ENCODE peak calls at places on chromosomes 1 and 21, in six cellular contexts. One of them, this sample, is unnamed.

GRCh38 chr1:53183277-53183990 is 13.2 kb upstream of the CPT2 start:
- DNase-seq in PC-3: no peak
- DNase-seq in neural progenitor cell: no peak
- DNase-seq in hepatocyte: peak
- DNase-seq in SK-N-SH: no peak
- DNase-seq in HCT116: no peak
- DNase-seq in this sample: no peak

GRCh38 chr1:21636029-21636428 is 33.1 kb downstream of the RAP1GAP start:
- DNase-seq in hepatocyte: no peak
- DNase-seq in PC-3: no peak
- DNase-seq in SK-N-SH: no peak
- DNase-seq in HCT116: no peak
- DNase-seq in neural progenitor cell: no peak
- DNase-seq in this sample: no peak

GRCh38 chr1:66731462-66731861 is 20.8 kb upstream of the DYNLT5 start:
- DNase-seq in PC-3: peak
- DNase-seq in HCT116: no peak
- DNase-seq in SK-N-SH: no peak
- DNase-seq in neural progenitor cell: no peak
- DNase-seq in hepatocyte: no peak
- DNase-seq in this sample: no peak

GRCh38 chr1:94061513-94062443 is 59.2 kb downstream of the ABCA4 start:
- DNase-seq in neural progenitor cell: peak
- DNase-seq in SK-N-SH: peak
- DNase-seq in HCT116: peak
- DNase-seq in PC-3: peak
- DNase-seq in hepatocyte: peak
- DNase-seq in this sample: peak

GRCh38 chr1:168628807-168629206 is 52.4 kb downstream of the XCL1 start:
- DNase-seq in HCT116: peak
- DNase-seq in PC-3: peak
- DNase-seq in SK-N-SH: no peak
- DNase-seq in neural progenitor cell: no peak
- DNase-seq in hepatocyte: no peak
- DNase-seq in this sample: no peak

GRCh38 chr1:2168535-2168934 is 26.0 kb downstream of the FAAP20 start:
- DNase-seq in neural progenitor cell: no peak
- DNase-seq in hepatocyte: no peak
- DNase-seq in SK-N-SH: no peak
- DNase-seq in HCT116: no peak
- DNase-seq in PC-3: no peak
- DNase-seq in this sample: no peak

GRCh38 chr1:157969693-157970485 is 23.6 kb upstream of the KIRREL1 start:
- DNase-seq in PC-3: peak
- DNase-seq in HCT116: peak
- DNase-seq in SK-N-SH: peak
- DNase-seq in hepatocyte: peak
- DNase-seq in neural progenitor cell: peak
- DNase-seq in this sample: peak

GRCh38 chr1:231390071-231390470 is 32.0 kb downstream of the EGLN1 start:
- DNase-seq in hepatocyte: no peak
- DNase-seq in HCT116: no peak
- DNase-seq in PC-3: peak
- DNase-seq in SK-N-SH: no peak
- DNase-seq in neural progenitor cell: no peak
- DNase-seq in this sample: no peak

GRCh38 chr1:245961137-245961540 is 545.9 kb downstream of the SMYD3 start:
- DNase-seq in SK-N-SH: no peak
- DNase-seq in hepatocyte: no peak
- DNase-seq in neural progenitor cell: no peak
- DNase-seq in HCT116: no peak
- DNase-seq in PC-3: no peak
- DNase-seq in this sample: no peak

GRCh38 chr1:32997381-32997891 is 32.8 kb upstream of the RNF19B start:
- DNase-seq in hepatocyte: no peak
- DNase-seq in SK-N-SH: no peak
- DNase-seq in HCT116: no peak
- DNase-seq in neural progenitor cell: no peak
- DNase-seq in PC-3: no peak
- DNase-seq in this sample: no peak

GRCh38 chr1:36864182-36865079 is 169.9 kb downstream of the GRIK3 start:
- DNase-seq in SK-N-SH: peak
- DNase-seq in hepatocyte: no peak
- DNase-seq in neural progenitor cell: peak
- DNase-seq in HCT116: peak
- DNase-seq in PC-3: no peak
- DNase-seq in this sample: peak

GRCh38 chr1:43796111-43796581 is 88.8 kb downstream of the ST3GAL3 start:
- DNase-seq in HCT116: no peak
- DNase-seq in hepatocyte: no peak
- DNase-seq in neural progenitor cell: no peak
- DNase-seq in PC-3: no peak
- DNase-seq in SK-N-SH: no peak
- DNase-seq in this sample: no peak

GRCh38 chr1:57254006-57254405 is 169.9 kb downstream of the DAB1 start:
- DNase-seq in hepatocyte: no peak
- DNase-seq in SK-N-SH: no peak
- DNase-seq in HCT116: no peak
- DNase-seq in PC-3: no peak
- DNase-seq in neural progenitor cell: no peak
- DNase-seq in this sample: no peak

DNA sequence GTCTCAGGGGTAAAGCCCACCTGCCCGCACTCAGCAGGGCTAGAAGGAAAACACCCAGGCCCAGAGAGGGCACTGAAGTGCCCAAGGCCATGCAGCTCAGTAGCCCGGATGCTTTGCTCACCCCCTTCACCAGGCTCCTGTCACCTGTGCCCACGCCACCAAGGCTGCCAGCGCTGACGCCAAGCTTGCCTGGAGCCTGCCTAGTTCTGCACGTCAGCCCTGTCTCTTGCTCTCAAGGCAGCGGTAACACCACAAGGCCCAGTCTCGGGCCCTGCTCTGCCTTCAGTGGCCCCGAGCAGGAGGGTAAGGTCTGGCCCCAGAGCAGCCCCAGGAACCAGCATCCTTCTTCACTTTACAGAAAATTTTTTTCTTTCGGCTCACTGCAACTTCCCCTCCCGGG is 7.7 kb downstream of the TMEM63A start:
- DNase-seq in hepatocyte: no peak
- DNase-seq in HCT116: no peak
- DNase-seq in neural progenitor cell: no peak
- DNase-seq in SK-N-SH: no peak
- DNase-seq in PC-3: no peak
- DNase-seq in this sample: no peak
- TF ChIP-seq EZH2phosphoT487 in hepatocyte: no peak
- TF ChIP-seq EZH2phosphoT487 in HCT116: no peak
- TF ChIP-seq EZH2phosphoT487 in neural progenitor cell: no peak
- TF ChIP-seq EZH2phosphoT487 in SK-N-SH: no peak
- TF ChIP-seq EZH2phosphoT487 in PC-3: no peak
- TF ChIP-seq EZH2phosphoT487 in this sample: no peak

DNA sequence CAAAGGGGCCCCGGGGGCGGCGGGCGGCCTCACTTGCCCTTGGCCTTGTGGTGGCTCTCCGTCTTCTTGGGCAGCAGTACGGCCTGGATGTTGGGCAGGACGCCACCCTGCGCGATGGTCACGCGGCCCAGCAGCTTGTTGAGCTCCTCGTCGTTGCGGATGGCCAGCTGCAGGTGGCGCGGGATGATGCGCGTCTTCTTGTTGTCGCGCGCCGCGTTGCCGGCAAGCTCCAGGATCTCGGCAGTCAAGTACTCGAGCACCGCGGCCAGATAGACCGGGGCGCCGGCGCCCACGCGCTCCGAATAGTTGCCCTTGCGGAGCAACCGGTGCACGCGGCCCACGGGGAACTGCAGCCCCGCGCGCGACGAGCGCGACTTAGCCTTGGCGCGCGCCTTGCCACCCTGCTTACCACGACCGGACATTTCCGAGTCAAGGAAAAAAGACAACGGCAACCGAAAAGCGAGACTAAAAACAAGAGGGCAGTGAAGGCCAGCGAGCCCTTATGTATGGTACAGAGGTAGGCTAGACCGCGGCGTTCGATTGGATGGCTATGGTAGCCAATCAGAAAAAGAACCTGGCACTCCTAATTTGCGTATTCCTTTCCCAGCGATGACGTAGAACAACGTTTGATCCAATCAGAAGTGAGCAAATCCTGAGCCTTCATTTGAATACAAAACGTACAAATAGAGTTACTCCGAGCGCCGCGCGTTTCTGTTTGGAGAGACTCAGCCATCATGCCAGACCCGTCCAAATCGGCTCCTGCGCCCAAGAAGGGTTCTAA is 29.6 kb upstream of the RNF187 start:
- DNase-seq in neural progenitor cell: peak
- DNase-seq in PC-3: peak
- DNase-seq in HCT116: peak
- DNase-seq in SK-N-SH: peak
- DNase-seq in hepatocyte: peak
- DNase-seq in this sample: peak
- H2AFZ ChIP-seq in neural progenitor cell: peak
- H2AFZ ChIP-seq in PC-3: peak
- H2AFZ ChIP-seq in HCT116: no peak
- H2AFZ ChIP-seq in SK-N-SH: peak
- H2AFZ ChIP-seq in hepatocyte: peak
- H2AFZ ChIP-seq in this sample: no peak

DNA sequence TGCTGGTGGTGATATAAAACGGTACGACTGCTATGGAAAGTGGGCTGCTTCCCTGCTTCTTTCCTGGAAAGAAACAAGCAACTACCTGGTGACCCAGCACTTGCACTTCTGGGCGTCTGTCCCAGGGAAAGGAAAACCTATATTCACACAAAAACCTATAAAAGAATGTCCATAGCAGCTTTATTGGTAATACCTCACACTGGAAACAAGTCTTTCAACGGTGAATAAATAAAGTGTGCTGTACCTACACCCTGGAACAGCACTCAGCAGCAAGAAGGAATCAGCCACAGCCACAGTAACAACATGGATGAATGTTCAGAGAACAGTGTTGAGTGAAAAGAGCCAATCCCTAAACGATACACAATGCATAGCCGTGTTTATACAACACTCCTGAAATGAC is 19.9 kb downstream of the SLC19A1 start:
- DNase-seq in PC-3: no peak
- DNase-seq in HCT116: no peak
- DNase-seq in SK-N-SH: no peak
- DNase-seq in neural progenitor cell: no peak
- DNase-seq in hepatocyte: no peak
- DNase-seq in this sample: no peak
- TF ChIP-seq EZH2phosphoT487 in PC-3: no peak
- TF ChIP-seq EZH2phosphoT487 in HCT116: no peak
- TF ChIP-seq EZH2phosphoT487 in SK-N-SH: no peak
- TF ChIP-seq EZH2phosphoT487 in neural progenitor cell: no peak
- TF ChIP-seq EZH2phosphoT487 in hepatocyte: no peak
- TF ChIP-seq EZH2phosphoT487 in this sample: no peak

GRCh38 chr1:172833956-172834355 is 175.1 kb downstream of the FASLG start:
- DNase-seq in hepatocyte: no peak
- DNase-seq in SK-N-SH: no peak
- DNase-seq in PC-3: no peak
- DNase-seq in neural progenitor cell: no peak
- DNase-seq in HCT116: no peak
- DNase-seq in this sample: no peak

GRCh38 chr1:172838681-172839313 is 179.9 kb downstream of the FASLG start:
- DNase-seq in PC-3: peak
- DNase-seq in HCT116: peak
- DNase-seq in neural progenitor cell: no peak
- DNase-seq in hepatocyte: no peak
- DNase-seq in SK-N-SH: no peak
- DNase-seq in this sample: no peak

GRCh38 chr1:172834609-172835008 is 175.7 kb downstream of the FASLG start:
- DNase-seq in SK-N-SH: no peak
- DNase-seq in hepatocyte: no peak
- DNase-seq in PC-3: no peak
- DNase-seq in HCT116: no peak
- DNase-seq in neural progenitor cell: no peak
- DNase-seq in this sample: no peak

GRCh38 chr1:172835834-172836233 is 176.9 kb downstream of the FASLG start:
- DNase-seq in SK-N-SH: no peak
- DNase-seq in neural progenitor cell: no peak
- DNase-seq in hepatocyte: no peak
- DNase-seq in PC-3: no peak
- DNase-seq in HCT116: no peak
- DNase-seq in this sample: no peak

GRCh38 chr1:172837816-172838680 is 179.1 kb downstream of the FASLG start:
- DNase-seq in PC-3: peak
- DNase-seq in HCT116: peak
- DNase-seq in hepatocyte: no peak
- DNase-seq in SK-N-SH: no peak
- DNase-seq in neural progenitor cell: no peak
- DNase-seq in this sample: no peak
- H2AFZ ChIP-seq in PC-3: no peak
- H2AFZ ChIP-seq in HCT116: no peak
- H2AFZ ChIP-seq in hepatocyte: no peak
- H2AFZ ChIP-seq in SK-N-SH: no peak
- H2AFZ ChIP-seq in neural progenitor cell: no peak
- H2AFZ ChIP-seq in this sample: no peak

GRCh38 chr1:178057863-178058576 is 35.9 kb upstream of the RASAL2 start:
- DNase-seq in HCT116: no peak
- DNase-seq in neural progenitor cell: peak
- DNase-seq in SK-N-SH: no peak
- DNase-seq in PC-3: no peak
- DNase-seq in hepatocyte: peak
- DNase-seq in this sample: no peak
- TF ChIP-seq EZH2phosphoT487 in HCT116: no peak
- TF ChIP-seq EZH2phosphoT487 in neural progenitor cell: no peak
- TF ChIP-seq EZH2phosphoT487 in SK-N-SH: no peak
- TF ChIP-seq EZH2phosphoT487 in PC-3: no peak
- TF ChIP-seq EZH2phosphoT487 in hepatocyte: no peak
- TF ChIP-seq EZH2phosphoT487 in this sample: no peak

DNA sequence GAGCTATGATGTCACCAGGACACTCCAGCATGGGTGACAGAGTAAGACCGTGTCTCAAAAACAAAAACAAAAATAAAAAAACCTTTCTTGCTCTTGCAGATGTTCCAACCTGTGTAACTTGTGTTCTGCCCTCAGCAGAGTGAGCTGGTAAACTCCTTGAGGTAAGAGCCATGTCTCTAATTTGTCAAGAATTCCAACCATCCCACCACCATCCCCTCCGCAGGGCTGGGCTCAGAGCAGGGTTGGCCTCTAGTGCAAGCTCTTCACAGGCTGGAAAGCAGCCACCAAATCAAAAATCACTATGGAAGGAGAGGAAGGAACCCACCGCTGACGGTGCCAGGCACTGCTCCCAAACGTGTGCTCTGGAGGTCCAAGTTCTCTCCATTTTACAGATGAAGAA is 9.5 kb downstream of the PLEKHA6 start:
- DNase-seq in HCT116: no peak
- DNase-seq in hepatocyte: no peak
- DNase-seq in neural progenitor cell: no peak
- DNase-seq in SK-N-SH: no peak
- DNase-seq in PC-3: no peak
- DNase-seq in this sample: no peak
- H2AFZ ChIP-seq in HCT116: no peak
- H2AFZ ChIP-seq in hepatocyte: no peak
- H2AFZ ChIP-seq in neural progenitor cell: no peak
- H2AFZ ChIP-seq in SK-N-SH: peak
- H2AFZ ChIP-seq in PC-3: no peak
- H2AFZ ChIP-seq in this sample: no peak

GRCh38 chr1:225440380-225440957 is 12.6 kb upstream of the LBR start:
- DNase-seq in HCT116: no peak
- DNase-seq in hepatocyte: no peak
- DNase-seq in PC-3: no peak
- DNase-seq in SK-N-SH: no peak
- DNase-seq in neural progenitor cell: no peak
- DNase-seq in this sample: no peak
- TF ChIP-seq EZH2phosphoT487 in HCT116: no peak
- TF ChIP-seq EZH2phosphoT487 in hepatocyte: no peak
- TF ChIP-seq EZH2phosphoT487 in PC-3: no peak
- TF ChIP-seq EZH2phosphoT487 in SK-N-SH: no peak
- TF ChIP-seq EZH2phosphoT487 in neural progenitor cell: no peak
- TF ChIP-seq EZH2phosphoT487 in this sample: no peak

This sample was measured in OCI-LY7.